ENCODE peak calls at places on chromosomes 2 and 18, in seven cellular contexts. One of them, this sample, is unnamed.

GRCh38 chr2:26327291-26328272 is 18.4 kb upstream of the SELENOI start:
- DNase-seq in mesendoderm: no peak
- DNase-seq in H1: no peak
- DNase-seq in IMR-90: peak
- DNase-seq in H9: no peak
- DNase-seq in neuronal stem cell: no peak
- DNase-seq in mesenchymal stem cell: peak
- DNase-seq in this sample: no peak

GRCh38 chr2:85151026-85151425 is 17.8 kb downstream of the TCF7L1 start:
- DNase-seq in mesendoderm: no peak
- DNase-seq in H1: no peak
- DNase-seq in IMR-90: no peak
- DNase-seq in H9: no peak
- DNase-seq in neuronal stem cell: no peak
- DNase-seq in mesenchymal stem cell: no peak
- DNase-seq in this sample: peak

GRCh38 chr18:45793295-45793965 is 32.0 kb upstream of the SIGLEC15 start:
- DNase-seq in mesendoderm: peak
- DNase-seq in H1: no peak
- DNase-seq in IMR-90: peak
- DNase-seq in H9: no peak
- DNase-seq in neuronal stem cell: no peak
- DNase-seq in mesenchymal stem cell: peak
- DNase-seq in this sample: peak

GRCh38 chr18:32530947-32531651 is 60.4 kb upstream of the GAREM1 start:
- DNase-seq in mesendoderm: no peak
- DNase-seq in H1: no peak
- DNase-seq in IMR-90: peak
- DNase-seq in H9: no peak
- DNase-seq in neuronal stem cell: no peak
- DNase-seq in mesenchymal stem cell: peak
- DNase-seq in this sample: no peak

GRCh38 chr2:1234731-1235308 is 178.4 kb upstream of the TPO start:
- DNase-seq in mesendoderm: no peak
- DNase-seq in H1: no peak
- DNase-seq in IMR-90: peak
- DNase-seq in H9: no peak
- DNase-seq in neuronal stem cell: no peak
- DNase-seq in mesenchymal stem cell: no peak
- DNase-seq in this sample: no peak

GRCh38 chr18:58802959-58803358 is 61.7 kb upstream of the ZNF532 start:
- DNase-seq in mesendoderm: no peak
- DNase-seq in H1: no peak
- DNase-seq in IMR-90: no peak
- DNase-seq in H9: no peak
- DNase-seq in neuronal stem cell: no peak
- DNase-seq in mesenchymal stem cell: no peak
- DNase-seq in this sample: no peak

GRCh38 chr18:34809697-34810096 is 99.6 kb downstream of the DTNA start:
- DNase-seq in mesendoderm: peak
- DNase-seq in H1: peak
- DNase-seq in IMR-90: peak
- DNase-seq in H9: peak
- DNase-seq in neuronal stem cell: no peak
- DNase-seq in mesenchymal stem cell: peak
- DNase-seq in this sample: peak

GRCh38 chr2:75064691-75065396 is 106.4 kb downstream of the POLE4 start:
- DNase-seq in mesendoderm: peak
- DNase-seq in H1: peak
- DNase-seq in IMR-90: peak
- DNase-seq in H9: peak
- DNase-seq in neuronal stem cell: peak
- DNase-seq in mesenchymal stem cell: peak
- DNase-seq in this sample: peak

GRCh38 chr2:200351815-200352214 is 45.3 kb downstream of the SPATS2L start:
- DNase-seq in mesendoderm: no peak
- DNase-seq in H1: no peak
- DNase-seq in IMR-90: peak
- DNase-seq in H9: no peak
- DNase-seq in neuronal stem cell: no peak
- DNase-seq in mesenchymal stem cell: no peak
- DNase-seq in this sample: no peak

GRCh38 chr2:202109737-202110184 is 36.7 kb downstream of the KIAA2012 start:
- DNase-seq in mesendoderm: peak
- DNase-seq in H1: no peak
- DNase-seq in IMR-90: peak
- DNase-seq in H9: peak
- DNase-seq in neuronal stem cell: no peak
- DNase-seq in mesenchymal stem cell: peak
- DNase-seq in this sample: no peak

GRCh38 chr2:215905691-215906090 is 107.7 kb downstream of the MREG start:
- DNase-seq in mesendoderm: no peak
- DNase-seq in H1: no peak
- DNase-seq in IMR-90: no peak
- DNase-seq in H9: no peak
- DNase-seq in neuronal stem cell: no peak
- DNase-seq in mesenchymal stem cell: no peak
- DNase-seq in this sample: no peak

GRCh38 chr2:152166633-152167032 is 8.9 kb downstream of the STAM2 start:
- DNase-seq in mesendoderm: no peak
- DNase-seq in H1: no peak
- DNase-seq in IMR-90: peak
- DNase-seq in H9: no peak
- DNase-seq in neuronal stem cell: no peak
- DNase-seq in mesenchymal stem cell: peak
- DNase-seq in this sample: no peak

GRCh38 chr2:70936979-70937811 is 1.5 kb downstream of the ATP6V1B1 start:
- DNase-seq in mesendoderm: peak
- DNase-seq in H1: peak
- DNase-seq in IMR-90: no peak
- DNase-seq in H9: peak
- DNase-seq in neuronal stem cell: no peak
- DNase-seq in mesenchymal stem cell: no peak
- DNase-seq in this sample: peak

GRCh38 chr2:147355706-147356105 is 489.1 kb upstream of the ACVR2A start:
- DNase-seq in mesendoderm: peak
- DNase-seq in H1: no peak
- DNase-seq in IMR-90: no peak
- DNase-seq in H9: no peak
- DNase-seq in neuronal stem cell: no peak
- DNase-seq in mesenchymal stem cell: no peak
- DNase-seq in this sample: peak

GRCh38 chr2:162025121-162025911 is 48.7 kb downstream of the DPP4 start:
- DNase-seq in mesendoderm: no peak
- DNase-seq in H1: no peak
- DNase-seq in IMR-90: peak
- DNase-seq in H9: no peak
- DNase-seq in neuronal stem cell: no peak
- DNase-seq in mesenchymal stem cell: peak
- DNase-seq in this sample: no peak

GRCh38 chr18:56148373-56148772 is 490.0 kb downstream of the TXNL1 start:
- DNase-seq in mesendoderm: peak
- DNase-seq in H1: no peak
- DNase-seq in IMR-90: peak
- DNase-seq in H9: no peak
- DNase-seq in neuronal stem cell: no peak
- DNase-seq in mesenchymal stem cell: peak
- DNase-seq in this sample: no peak

GRCh38 chr2:176584333-176584732 is 315.1 kb downstream of the MTX2 start:
- DNase-seq in mesendoderm: no peak
- DNase-seq in H1: no peak
- DNase-seq in IMR-90: peak
- DNase-seq in H9: no peak
- DNase-seq in neuronal stem cell: no peak
- DNase-seq in mesenchymal stem cell: peak
- DNase-seq in this sample: peak

GRCh38 chr2:230693411-230693810 is 19.2 kb upstream of the CAB39 start:
- DNase-seq in mesendoderm: no peak
- DNase-seq in H1: no peak
- DNase-seq in IMR-90: no peak
- DNase-seq in H9: no peak
- DNase-seq in neuronal stem cell: no peak
- DNase-seq in mesenchymal stem cell: no peak
- DNase-seq in this sample: peak
- H3K4ac ChIP-seq in mesendoderm: no peak
- H3K4ac ChIP-seq in H1: no peak
- H3K4ac ChIP-seq in IMR-90: no peak
- H3K4ac ChIP-seq in H9: no peak
- H3K4ac ChIP-seq in neuronal stem cell: no peak
- H3K4ac ChIP-seq in mesenchymal stem cell: no peak
- H3K4ac ChIP-seq in this sample: no peak

GRCh38 chr2:171811229-171811628 is 82.8 kb downstream of the SLC25A12 start:
- DNase-seq in mesendoderm: peak
- DNase-seq in H1: no peak
- DNase-seq in IMR-90: peak
- DNase-seq in H9: no peak
- DNase-seq in neuronal stem cell: no peak
- DNase-seq in mesenchymal stem cell: peak
- DNase-seq in this sample: no peak

GRCh38 chr2:171807831-171808393 is 86.1 kb downstream of the SLC25A12 start:
- DNase-seq in mesendoderm: peak
- DNase-seq in H1: no peak
- DNase-seq in IMR-90: no peak
- DNase-seq in H9: no peak
- DNase-seq in neuronal stem cell: no peak
- DNase-seq in mesenchymal stem cell: no peak
- DNase-seq in this sample: peak

GRCh38 chr2:171813126-171813525 is 80.9 kb downstream of the SLC25A12 start:
- DNase-seq in mesendoderm: no peak
- DNase-seq in H1: no peak
- DNase-seq in IMR-90: no peak
- DNase-seq in H9: no peak
- DNase-seq in neuronal stem cell: no peak
- DNase-seq in mesenchymal stem cell: no peak
- DNase-seq in this sample: no peak

GRCh38 chr2:171810409-171810993 is 83.5 kb downstream of the SLC25A12 start:
- DNase-seq in mesendoderm: no peak
- DNase-seq in H1: no peak
- DNase-seq in IMR-90: peak
- DNase-seq in H9: no peak
- DNase-seq in neuronal stem cell: no peak
- DNase-seq in mesenchymal stem cell: peak
- DNase-seq in this sample: no peak

DNA sequence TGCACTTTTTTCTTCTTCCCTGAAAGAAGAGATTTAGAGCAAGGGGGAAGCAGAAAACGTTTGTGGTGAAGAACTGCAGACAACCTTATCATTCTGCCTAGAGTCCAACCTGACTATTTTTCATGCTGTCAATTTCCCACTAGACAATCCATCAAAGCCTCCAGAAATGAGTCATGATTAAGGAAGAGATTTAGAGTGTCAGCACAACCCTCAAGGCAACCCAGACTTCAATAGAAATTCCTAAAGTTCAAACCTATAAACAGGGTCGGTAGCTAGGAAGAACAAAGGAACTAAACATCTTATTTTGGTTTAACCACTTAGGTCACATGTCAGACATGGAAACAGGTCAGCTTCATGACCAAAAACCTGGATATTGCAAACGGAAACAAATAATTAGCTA is 86.9 kb downstream of the SLC25A12 start:
- DNase-seq in mesendoderm: no peak
- DNase-seq in H1: no peak
- DNase-seq in IMR-90: no peak
- DNase-seq in H9: no peak
- DNase-seq in neuronal stem cell: no peak
- DNase-seq in mesenchymal stem cell: no peak
- DNase-seq in this sample: no peak
- H3K4ac ChIP-seq in mesendoderm: no peak
- H3K4ac ChIP-seq in H1: no peak
- H3K4ac ChIP-seq in IMR-90: no peak
- H3K4ac ChIP-seq in H9: no peak
- H3K4ac ChIP-seq in neuronal stem cell: no peak
- H3K4ac ChIP-seq in mesenchymal stem cell: no peak
- H3K4ac ChIP-seq in this sample: no peak

GRCh38 chr2:33644215-33644614 is 45.1 kb upstream of the FAM98A start:
- DNase-seq in mesendoderm: no peak
- DNase-seq in H1: no peak
- DNase-seq in IMR-90: no peak
- DNase-seq in H9: no peak
- DNase-seq in neuronal stem cell: no peak
- DNase-seq in mesenchymal stem cell: no peak
- DNase-seq in this sample: no peak
- H3K4ac ChIP-seq in mesendoderm: no peak
- H3K4ac ChIP-seq in H1: no peak
- H3K4ac ChIP-seq in IMR-90: no peak
- H3K4ac ChIP-seq in H9: no peak
- H3K4ac ChIP-seq in neuronal stem cell: no peak
- H3K4ac ChIP-seq in mesenchymal stem cell: no peak
- H3K4ac ChIP-seq in this sample: no peak

GRCh38 chr2:65934992-65935629 is 499.8 kb upstream of the MEIS1 start:
- DNase-seq in mesendoderm: no peak
- DNase-seq in H1: no peak
- DNase-seq in IMR-90: no peak
- DNase-seq in H9: no peak
- DNase-seq in neuronal stem cell: no peak
- DNase-seq in mesenchymal stem cell: no peak
- DNase-seq in this sample: no peak
- H3K4ac ChIP-seq in mesendoderm: no peak
- H3K4ac ChIP-seq in H1: no peak
- H3K4ac ChIP-seq in IMR-90: no peak
- H3K4ac ChIP-seq in H9: no peak
- H3K4ac ChIP-seq in neuronal stem cell: no peak
- H3K4ac ChIP-seq in mesenchymal stem cell: no peak
- H3K4ac ChIP-seq in this sample: no peak

GRCh38 chr2:65553504-65554074 is 121.2 kb upstream of the SPRED2 start:
- DNase-seq in mesendoderm: no peak
- DNase-seq in H1: no peak
- DNase-seq in IMR-90: no peak
- DNase-seq in H9: no peak
- DNase-seq in neuronal stem cell: no peak
- DNase-seq in mesenchymal stem cell: no peak
- DNase-seq in this sample: no peak
- H3K4ac ChIP-seq in mesendoderm: no peak
- H3K4ac ChIP-seq in H1: no peak
- H3K4ac ChIP-seq in IMR-90: no peak
- H3K4ac ChIP-seq in H9: no peak
- H3K4ac ChIP-seq in neuronal stem cell: no peak
- H3K4ac ChIP-seq in mesenchymal stem cell: no peak
- H3K4ac ChIP-seq in this sample: no peak

This sample was measured in trophoblast cell.